ENCODE peak calls at places on chromosome 14, in ten cellular contexts. N is effector memory CD4-positive, alpha-beta T cell; C is astrocyte of the spinal cord; J is activated CD4-positive, alpha-beta memory T cell treated with anti-CD3 and anti-CD28 coated beads, Interleukin-2, amount 10 ng/mL, durations not matched to agents 7 days and 5 days; O is HTR-8/SVneo; D is breast epithelium; F is neural crest cell; X is Right ventricle myocardium inferior; P is posterior cingulate gyrus; Z is NK-92 treated with Interleukin-12 subunit alpha and Interleukin-12 subunit beta, amount 100 ng/mL, for 24 hours. R is an unnamed sample.

GRCh38 chr14:91654836-91655235 is 77.0 kb downstream of the CATSPERB start:
- DNase-seq in N (no peak), C (no peak), J (no peak), O (no peak), D (peak), F (no peak), X (no peak), P (no peak), Z (no peak), R (no peak)

GRCh38 chr14:71049435-71050147 is 142.3 kb downstream of the PCNX1 start:
- DNase-seq in N (no peak), C (no peak), J (no peak), O (no peak), D (no peak), F (no peak), X (no peak), P (no peak), Z (no peak), R (no peak)

GRCh38 chr14:92718659-92719058 is 29.8 kb downstream of the LGMN start:
- DNase-seq in N (no peak), C (no peak), J (no peak), O (no peak), D (no peak), F (no peak), X (no peak), P (no peak), Z (no peak), R (no peak)

GRCh38 chr14:93893550-93894329 is 33.4 kb upstream of the FAM181A start:
- DNase-seq in N (no peak), C (no peak), J (no peak), O (no peak), D (no peak), F (no peak), X (no peak), P (no peak), Z (no peak), R (no peak)

GRCh38 chr14:22905627-22906026 is 13.3 kb downstream of the RBM23 start:
- DNase-seq in N (no peak), C (no peak), J (no peak), O (no peak), D (no peak), F (no peak), X (no peak), P (no peak), Z (no peak), R (no peak)

GRCh38 chr14:101888182-101888581 is 76.2 kb upstream of the DYNC1H1 start:
- DNase-seq in N (no peak), C (no peak), J (no peak), O (no peak), D (no peak), F (no peak), X (no peak), P (no peak), Z (no peak), R (no peak)

GRCh38 chr14:103100281-103101121 is 6.0 kb downstream of the EXOC3L4 start:
- DNase-seq in N (no peak), C (no peak), J (no peak), O (no peak), D (no peak), F (no peak), X (no peak), P (peak), Z (no peak), R (no peak)

GRCh38 chr14:24430143-24430681 is 458 bp downstream of the KHNYN start:
- DNase-seq in N (no peak), C (peak), J (peak), O (peak), D (peak), F (peak), X (peak), P (no peak), Z (peak), R (peak)

GRCh38 chr14:79576434-79576833 is 634.9 kb downstream of the DIO2 start:
- DNase-seq in N (no peak), C (peak), J (no peak), O (no peak), D (no peak), F (no peak), X (no peak), P (no peak), Z (no peak), R (no peak)